ENCODE peak calls at places on chromosome 1, in four cellular contexts. A is GM12878, I is HCT116, T is SK-N-SH. H is an unnamed sample.

GRCh38 chr1:109975718-109976117 is 8.8 kb upstream of the AHCYL1 start:
- DNase-seq in A (no peak), I (no peak), T (no peak), H (no peak)

GRCh38 chr1:30675289-30675688 is 48.1 kb downstream of the MATN1 start:
- DNase-seq in A (no peak), I (no peak), T (no peak), H (no peak)

GRCh38 chr1:9835758-9836631 is 12.2 kb upstream of the CLSTN1 start:
- DNase-seq in A (no peak), I (no peak), T (peak), H (no peak)

GRCh38 chr1:178538192-178538916 is 25.4 kb downstream of the TEX35 start:
- DNase-seq in A (no peak), I (no peak), T (no peak), H (no peak)

GRCh38 chr1:204103121-204103741 is 30.3 kb downstream of the SOX13 start:
- DNase-seq in A (no peak), I (no peak), T (no peak), H (no peak)

GRCh38 chr1:201681375-201681774 is 142.4 kb downstream of the NAV1 start:
- DNase-seq in A (no peak), I (no peak), T (no peak), H (no peak)

GRCh38 chr1:206080421-206080820 is 27.4 kb downstream of the RHEX start:
- DNase-seq in A (no peak), I (no peak), T (no peak), H (no peak)

GRCh38 chr1:63599799-63600198 is 6.6 kb downstream of the PGM1 start:
- DNase-seq in A (no peak), I (no peak), T (no peak), H (no peak)

GRCh38 chr1:198107041-198107440 is 49.8 kb upstream of the NEK7 start:
- DNase-seq in A (no peak), I (no peak), T (no peak), H (no peak)

GRCh38 chr1:28871631-28872401 is 42.6 kb upstream of the EPB41 start:
- DNase-seq in A (no peak), I (no peak), T (no peak), H (no peak)

GRCh38 chr1:184160942-184161698 is 109.6 kb downstream of the TSEN15 start:
- DNase-seq in A (peak), I (no peak), T (peak), H (peak)

GRCh38 chr1:41479000-41479807 is 5.3 kb downstream of the EDN2 start:
- DNase-seq in A (no peak), I (no peak), T (no peak), H (no peak)

GRCh38 chr1:37325509-37326437 is 148.6 kb upstream of the ZC3H12A start:
- DNase-seq in A (no peak), I (peak), T (no peak), H (no peak)

GRCh38 chr1:152942161-152942560 is 4.8 kb upstream of the SPRR5 start:
- DNase-seq in A (no peak), I (no peak), T (no peak), H (no peak)

GRCh38 chr1:2316451-2316940 is 74.9 kb downstream of the MORN1 start:
- DNase-seq in A (no peak), I (no peak), T (no peak), H (no peak)

GRCh38 chr1:95028954-95029353 is 43.8 kb downstream of the ALG14 start:
- DNase-seq in A (no peak), I (no peak), T (no peak), H (no peak)

GRCh38 chr1:36573445-36573844 is 90.7 kb upstream of the CSF3R start:
- DNase-seq in A (no peak), I (no peak), T (no peak), H (no peak)

GRCh38 chr1:147539122-147539575 is 2.2 kb upstream of the BCL9 start:
- DNase-seq in A (no peak), I (peak), T (no peak), H (peak)

GRCh38 chr1:8989821-8990220 is 36.4 kb downstream of the SLC2A7 start:
- DNase-seq in A (no peak), I (no peak), T (no peak), H (no peak)

GRCh38 chr1:12014141-12014981 is 4.9 kb upstream of the MIIP start:
- DNase-seq in A (no peak), I (no peak), T (no peak), H (no peak)

GRCh38 chr1:115134850-115135484 is 45.7 kb upstream of the TSPAN2 start:
- DNase-seq in A (no peak), I (peak), T (no peak), H (peak)

GRCh38 chr1:158045639-158046038 is 52.2 kb downstream of the KIRREL1 start:
- DNase-seq in A (no peak), I (no peak), T (no peak), H (no peak)

DNA sequence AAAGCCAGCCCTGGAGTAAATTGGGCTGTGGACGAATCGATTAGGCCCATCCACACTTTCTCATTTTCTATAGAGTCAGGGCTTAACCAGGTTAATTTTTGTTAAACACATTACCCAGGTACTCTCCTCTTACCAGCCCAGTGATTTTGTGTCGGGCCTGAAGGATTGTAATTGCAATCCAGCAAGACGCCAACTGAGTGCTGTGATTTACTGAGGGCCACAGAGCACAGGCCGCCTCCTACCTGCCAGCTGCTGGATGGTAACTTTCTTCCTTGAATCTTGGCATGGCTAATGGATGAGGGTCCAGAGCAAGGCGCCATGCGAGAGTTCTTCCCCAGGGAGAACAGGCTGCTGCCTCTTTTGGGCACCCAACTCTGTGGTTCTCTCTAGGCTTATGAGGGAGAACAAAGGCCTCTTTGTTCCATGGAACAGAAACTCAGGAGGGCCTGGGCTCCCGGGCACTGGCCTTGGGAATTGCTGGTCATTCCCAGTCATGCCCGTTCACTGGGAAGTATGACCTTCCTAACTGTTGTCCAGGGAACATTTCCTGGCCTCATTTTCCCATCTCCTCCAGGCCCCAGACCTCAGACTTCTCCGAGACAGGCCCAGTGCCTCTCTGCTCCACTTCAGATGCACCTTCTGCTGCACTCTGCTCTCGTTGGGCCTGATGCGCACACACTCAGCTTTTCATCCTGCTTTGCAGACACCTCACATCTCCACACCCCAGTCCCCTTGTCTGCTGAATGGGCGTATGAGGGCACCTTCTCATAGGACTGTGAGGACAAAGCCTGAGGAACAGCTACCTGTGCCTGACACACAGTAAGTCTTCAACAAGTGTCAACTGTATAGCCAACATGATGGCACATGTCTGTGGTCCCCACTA is 57.3 kb downstream of the SYF2 start:
- DNase-seq in A (no peak), I (no peak), T (no peak), H (no peak)
- TF ChIP-seq JUND in A (no peak), I (no peak), T (no peak), H (no peak)

GRCh38 chr1:47621483-47621882 is 183.6 kb downstream of the FOXD2 start:
- DNase-seq in A (no peak), I (no peak), T (no peak), H (no peak)

GRCh38 chr1:47624531-47624930 is 186.7 kb downstream of the FOXD2 start:
- DNase-seq in A (no peak), I (peak), T (no peak), H (peak)

GRCh38 chr1:47627016-47627415 is 189.2 kb downstream of the FOXD2 start:
- DNase-seq in A (no peak), I (no peak), T (no peak), H (peak)

GRCh38 chr1:47621977-47622376 is 184.1 kb downstream of the FOXD2 start:
- DNase-seq in A (no peak), I (no peak), T (no peak), H (no peak)

GRCh38 chr1:47623174-47623940 is 185.5 kb downstream of the FOXD2 start:
- DNase-seq in A (no peak), I (no peak), T (no peak), H (no peak)
- TF ChIP-seq JUND in A (no peak), I (no peak), T (no peak), H (no peak)

GRCh38 chr1:7178741-7179140 is 393.5 kb downstream of the CAMTA1 start:
- DNase-seq in A (no peak), I (no peak), T (no peak), H (no peak)
- TF ChIP-seq JUND in A (no peak), I (no peak), T (no peak), H (no peak)

GRCh38 chr1:216331211-216331610 is 92.0 kb downstream of the USH2A start:
- DNase-seq in A (no peak), I (no peak), T (no peak), H (no peak)
- TF ChIP-seq JUND in A (no peak), I (no peak), T (no peak), H (no peak)

DNA sequence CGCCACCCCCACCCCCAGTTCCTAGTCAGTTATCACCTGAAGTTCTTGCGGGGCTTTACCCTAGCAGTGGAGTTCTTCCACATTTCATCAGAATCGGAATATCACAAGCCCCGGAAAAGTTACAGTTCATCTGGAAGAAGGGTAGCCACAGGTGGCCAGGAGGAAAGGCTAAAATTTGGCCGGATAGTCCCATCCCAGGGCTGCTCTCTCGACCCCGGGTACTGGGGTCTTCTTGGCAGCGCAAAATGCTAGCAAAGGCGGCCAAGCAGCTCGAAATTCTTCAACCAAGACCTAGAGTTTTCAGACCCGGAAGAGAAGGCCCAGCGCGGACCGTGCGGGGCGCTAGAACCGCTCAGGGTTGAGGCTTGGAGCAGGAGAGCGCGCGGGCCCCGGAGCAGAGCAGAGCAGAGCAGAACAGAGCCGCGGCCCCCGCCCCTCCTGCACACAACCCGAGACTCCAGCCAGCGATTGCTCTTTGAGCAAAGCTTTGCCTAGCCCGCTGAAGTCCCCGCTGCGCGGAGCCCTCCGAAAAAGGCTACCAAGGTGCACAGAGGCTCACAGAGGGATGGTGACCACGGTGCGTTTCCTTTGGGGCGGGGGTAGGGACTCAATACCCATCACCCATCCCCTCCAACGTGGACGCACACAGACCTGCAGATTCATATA is 8.1 kb downstream of the HLX start:
- DNase-seq in A (no peak), I (no peak), T (peak), H (no peak)
- TF ChIP-seq JUND in A (no peak), I (no peak), T (no peak), H (no peak)

GRCh38 chr1:53066941-53067738 is 5.1 kb downstream of the PODN start:
- DNase-seq in A (no peak), I (no peak), T (peak), H (no peak)
- TF ChIP-seq JUND in A (no peak), I (no peak), T (no peak), H (no peak)

DNA sequence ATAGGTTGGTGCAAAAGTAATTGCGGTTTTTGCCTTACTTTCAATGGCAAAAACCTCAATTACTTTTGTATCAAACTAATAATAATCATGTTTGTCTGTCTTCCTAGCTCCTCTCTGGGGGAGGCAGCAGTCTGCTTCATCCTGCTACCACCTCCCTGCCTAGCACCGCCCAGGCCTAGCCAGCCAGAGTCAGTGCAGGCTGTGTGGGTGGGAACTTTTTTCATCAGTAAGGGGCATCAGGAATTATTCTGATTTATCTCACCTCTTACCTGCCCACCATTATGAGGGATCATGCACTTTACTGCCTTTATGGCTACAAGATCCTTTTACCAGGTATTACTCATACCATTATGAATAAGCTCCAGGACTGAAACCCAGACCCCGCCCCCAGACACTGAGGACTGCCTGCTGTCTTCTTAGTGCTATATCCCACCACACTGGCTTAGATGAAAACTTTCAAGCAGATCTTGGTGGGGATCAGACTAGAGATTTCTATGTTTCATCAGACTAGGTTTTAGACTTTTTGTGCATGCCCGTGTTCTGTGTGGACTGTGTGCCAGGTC is 116.4 kb downstream of the PBX1 start:
- DNase-seq in A (no peak), I (no peak), T (no peak), H (no peak)
- TF ChIP-seq JUND in A (no peak), I (no peak), T (no peak), H (no peak)

DNA sequence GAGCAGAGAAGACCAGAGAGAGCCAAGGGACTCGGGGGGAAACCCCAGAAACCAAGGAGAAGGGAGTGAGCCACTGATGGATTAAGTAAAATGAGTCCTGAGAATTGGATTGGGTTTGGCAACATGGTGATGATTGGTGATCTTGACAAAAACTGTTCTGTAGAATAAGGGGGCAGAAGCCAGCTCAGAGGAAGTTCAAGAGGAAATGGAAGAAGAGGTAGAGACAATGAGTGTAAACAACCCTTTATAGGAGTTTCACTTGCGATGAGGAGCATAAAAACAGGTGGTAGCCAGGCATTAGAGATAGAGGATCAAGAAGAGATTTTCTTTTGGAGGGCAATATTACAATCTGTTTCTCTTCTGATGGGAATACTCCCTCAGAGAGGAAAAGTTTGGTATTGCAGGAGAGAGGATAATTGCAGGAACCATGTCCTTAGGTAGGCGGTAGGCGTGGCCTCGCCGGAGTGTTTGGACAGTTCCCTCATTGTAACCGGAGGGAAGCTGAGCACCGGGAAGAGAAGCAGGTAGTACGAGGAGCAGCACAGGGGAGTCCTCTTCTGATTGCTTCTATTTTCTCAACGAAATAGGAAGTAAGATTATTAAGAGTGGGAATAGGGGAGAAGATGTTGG is 68.4 kb upstream of the TENT5C start:
- DNase-seq in A (no peak), I (no peak), T (no peak), H (peak)
- TF ChIP-seq JUND in A (no peak), I (no peak), T (no peak), H (no peak)

H was measured in T47D.